ENCODE peak calls at places on chromosomes 11 and 22, in four cellular contexts. R, G, I and W are unnamed samples.

GRCh38 chr22:31210830-31211503 is 1.1 kb upstream of the LIMK2 start:
- DNase-seq in R (no peak), I (no peak), G (no peak), W (no peak)

GRCh38 chr11:3183523-3183922 is 18.4 kb upstream of the OSBPL5 start:
- DNase-seq in R (no peak), I (no peak), G (no peak), W (no peak)

GRCh38 chr11:2772544-2773031 is 72.8 kb upstream of the KCNQ1OT1 start:
- DNase-seq in I (no peak), G (no peak), R (no peak), W (no peak)

GRCh38 chr22:34055525-34056200 is 135.4 kb upstream of the LARGE1 start:
- DNase-seq in I (no peak), R (no peak), G (no peak), W (no peak)

GRCh38 chr11:111602865-111603632 is 800 bp downstream of the SIK2 start:
- DNase-seq in I (no peak), R (peak), G (no peak), W (peak)

GRCh38 chr22:28771195-28771791 is 1.2 kb upstream of the CCDC117 start:
- DNase-seq in R (no peak), G (no peak), I (no peak), W (no peak)

GRCh38 chr11:37177721-37178120 is 579.7 kb upstream of the RAG2 start:
- DNase-seq in R (no peak), G (no peak), I (no peak), W (no peak)

GRCh38 chr22:32801436-32802290 is at the start of gene TIMP3:
- DNase-seq in G (no peak), R (peak), I (no peak), W (no peak)

GRCh38 chr11:120339394-120339890 is 3.2 kb downstream of the ARHGEF12 start:
- DNase-seq in I (no peak), G (no peak), R (peak), W (no peak)

GRCh38 chr11:1600626-1601025 is 2.5 kb upstream of the KRTAP5-2 start:
- DNase-seq in R (no peak), G (no peak), I (no peak), W (no peak)

GRCh38 chr11:28383471-28383870 is 275.3 kb downstream of the METTL15 start:
- DNase-seq in G (no peak), R (no peak), I (no peak), W (no peak)

GRCh38 chr22:50737728-50738648 is at the start of gene ACR:
- DNase-seq in I (no peak), R (no peak), G (no peak), W (no peak)

GRCh38 chr11:66240781-66241136 is 27.7 kb upstream of the RAB1B start:
- DNase-seq in I (no peak), R (no peak), G (no peak), W (no peak)

GRCh38 chr11:128361451-128362020 is 225.8 kb downstream of the ETS1 start:
- DNase-seq in I (no peak), R (no peak), G (no peak), W (no peak)

GRCh38 chr22:19942886-19943664 is 1.5 kb upstream of the TXNRD2 start:
- DNase-seq in G (no peak), I (no peak), R (peak), W (no peak)

GRCh38 chr11:71418643-71419042 is 29.6 kb downstream of the DHCR7 start:
- DNase-seq in I (peak), R (no peak), G (peak), W (peak)

GRCh38 chr11:85827768-85828639 is 17.1 kb upstream of the SYTL2 start:
- DNase-seq in G (no peak), R (no peak), I (no peak), W (no peak)

GRCh38 chr11:63491614-63492372 is 826 bp upstream of the PLAAT5 start:
- DNase-seq in I (no peak), G (no peak), R (peak), W (no peak)

GRCh38 chr22:25039754-25040153 is 87.2 kb downstream of the KIAA1671 start:
- DNase-seq in R (no peak), G (no peak), I (no peak), W (no peak)

GRCh38 chr11:36292311-36292722 is 3.1 kb upstream of the COMMD9 start:
- DNase-seq in G (peak), R (peak), I (peak), W (peak)

GRCh38 chr11:76095891-76096290 is 110.4 kb downstream of the WNT11 start:
- DNase-seq in R (no peak), G (no peak), I (no peak), W (no peak)

GRCh38 chr22:36617694-36618522 is 85.6 kb downstream of the CACNG2 start:
- DNase-seq in R (no peak), G (no peak), I (no peak), W (no peak)

GRCh38 chr11:67647471-67647870 is 3.1 kb downstream of the ACY3 start:
- DNase-seq in R (no peak), G (no peak), I (no peak), W (no peak)

GRCh38 chr11:20013346-20014066 is 146.8 kb downstream of the DBX1 start:
- DNase-seq in G (no peak), R (peak), I (no peak), W (no peak)

GRCh38 chr22:42080287-42080686 is 787 bp downstream of the SMDT1 start:
- DNase-seq in R (peak), I (no peak), G (no peak), W (no peak)

GRCh38 chr22:38176170-38176741 is 5.4 kb downstream of the PLA2G6 start:
- DNase-seq in G (no peak), I (peak), R (no peak), W (peak)

GRCh38 chr22:38177044-38177443 is 4.6 kb downstream of the PLA2G6 start:
- DNase-seq in I (no peak), R (no peak), G (no peak), W (no peak)

GRCh38 chr22:38180841-38181452 is 683 bp downstream of the PLA2G6 start:
- DNase-seq in G (no peak), R (peak), I (no peak), W (no peak)

GRCh38 chr22:38175206-38176118 is 6.2 kb downstream of the PLA2G6 start:
- DNase-seq in R (no peak), G (no peak), I (no peak), W (no peak)

GRCh38 chr22:38177926-38178604 is 3.6 kb downstream of the PLA2G6 start:
- DNase-seq in G (no peak), I (no peak), R (peak), W (no peak)
- TF ChIP-seq TAF1 in G (no peak), I (no peak), R (no peak), W (no peak)

GRCh38 chr22:17628304-17629166 is at the start of gene ATP6V1E1:
- DNase-seq in G (peak), I (peak), R (peak), W (peak)
- TF ChIP-seq POLR2AphosphoS5 in G (peak), I (peak), R (peak), W (peak)

GRCh38 chr11:43579919-43580276 is 100.6 kb upstream of the HSD17B12 start:
- DNase-seq in I (no peak), G (no peak), R (peak), W (no peak)

GRCh38 chr11:43577566-43578264 is 102.8 kb upstream of the HSD17B12 start:
- DNase-seq in I (no peak), R (no peak), G (no peak), W (no peak)

GRCh38 chr11:43579171-43579918 is 101.2 kb upstream of the HSD17B12 start:
- DNase-seq in G (no peak), I (no peak), R (peak), W (peak)

GRCh38 chr11:43576834-43577521 is 103.6 kb upstream of the HSD17B12 start:
- DNase-seq in R (peak), G (no peak), I (no peak), W (no peak)

GRCh38 chr11:43578346-43579170 is 102.0 kb upstream of the HSD17B12 start:
- DNase-seq in R (no peak), I (no peak), G (no peak), W (no peak)
- TF ChIP-seq TAF1 in R (no peak), I (no peak), G (no peak), W (no peak)

GRCh38 chr11:15500643-15501042 is 385.9 kb downstream of the INSC start:
- DNase-seq in G (no peak), R (no peak), I (no peak), W (no peak)

GRCh38 chr11:15501566-15501965 is 386.8 kb downstream of the INSC start:
- DNase-seq in G (no peak), I (no peak), R (no peak), W (no peak)

GRCh38 chr11:15509082-15509481 is 394.4 kb downstream of the INSC start:
- DNase-seq in G (no peak), I (no peak), R (no peak), W (no peak)

GRCh38 chr11:15507592-15507991 is 392.9 kb downstream of the INSC start:
- DNase-seq in G (no peak), R (no peak), I (no peak), W (no peak)

GRCh38 chr11:15505155-15505554 is 390.4 kb downstream of the INSC start:
- DNase-seq in I (no peak), R (no peak), G (no peak), W (no peak)
- TF ChIP-seq POLR2AphosphoS5 in I (no peak), R (no peak), G (no peak), W (no peak)

GRCh38 chr11:12961615-12962014 is 47.5 kb upstream of the RASSF10 start:
- DNase-seq in I (no peak), R (no peak), G (no peak), W (no peak)

GRCh38 chr11:12962306-12962705 is 46.8 kb upstream of the RASSF10 start:
- DNase-seq in R (no peak), I (no peak), G (no peak), W (no peak)

GRCh38 chr11:12964650-12965049 is 44.5 kb upstream of the RASSF10 start:
- DNase-seq in G (no peak), R (no peak), I (no peak), W (no peak)

GRCh38 chr11:12963051-12963450 is 46.1 kb upstream of the RASSF10 start:
- DNase-seq in G (no peak), R (no peak), I (no peak), W (no peak)

GRCh38 chr11:12963789-12964536 is 45.2 kb upstream of the RASSF10 start:
- DNase-seq in I (peak), G (peak), R (peak), W (peak)
- TF ChIP-seq TAF1 in I (no peak), G (no peak), R (no peak), W (no peak)